ENCODE peak calls at places on chromosomes 11 and 22, in seven cellular contexts. One of them, this sample, is unnamed.

GRCh38 chr11:2425506-2425905 is 18.8 kb downstream of the TRPM5 start:
- DNase-seq in K562: no peak
- DNase-seq in GM12878: no peak
- DNase-seq in H1: no peak
- DNase-seq in HCT116: no peak
- DNase-seq in SK-N-SH: no peak
- DNase-seq in HepG2: no peak
- DNase-seq in this sample: no peak

GRCh38 chr11:2089536-2090165 is 49.5 kb downstream of the IGF2 start:
- DNase-seq in K562: peak
- DNase-seq in HCT116: peak
- DNase-seq in HepG2: peak
- DNase-seq in GM12878: no peak
- DNase-seq in H1: peak
- DNase-seq in SK-N-SH: peak
- DNase-seq in this sample: peak

GRCh38 chr11:34650528-34650927 is 29.6 kb downstream of the EHF start:
- DNase-seq in HCT116: no peak
- DNase-seq in HepG2: no peak
- DNase-seq in K562: peak
- DNase-seq in GM12878: peak
- DNase-seq in SK-N-SH: no peak
- DNase-seq in H1: no peak
- DNase-seq in this sample: no peak

GRCh38 chr11:15101072-15101701 is 13.5 kb upstream of the INSC start:
- DNase-seq in HCT116: peak
- DNase-seq in HepG2: peak
- DNase-seq in K562: peak
- DNase-seq in SK-N-SH: peak
- DNase-seq in H1: peak
- DNase-seq in GM12878: no peak
- DNase-seq in this sample: peak

GRCh38 chr11:102284008-102284407 is 33.3 kb upstream of the BIRC3 start:
- DNase-seq in H1: no peak
- DNase-seq in GM12878: no peak
- DNase-seq in HCT116: no peak
- DNase-seq in K562: no peak
- DNase-seq in HepG2: no peak
- DNase-seq in SK-N-SH: no peak
- DNase-seq in this sample: no peak

GRCh38 chr11:2460540-2461252 is 15.9 kb downstream of the KCNQ1 start:
- DNase-seq in HCT116: no peak
- DNase-seq in HepG2: no peak
- DNase-seq in SK-N-SH: no peak
- DNase-seq in GM12878: no peak
- DNase-seq in H1: peak
- DNase-seq in K562: no peak
- DNase-seq in this sample: no peak

GRCh38 chr22:46371623-46372226 is 36.2 kb downstream of the TRMU start:
- DNase-seq in HCT116: no peak
- DNase-seq in HepG2: no peak
- DNase-seq in GM12878: no peak
- DNase-seq in H1: no peak
- DNase-seq in K562: no peak
- DNase-seq in SK-N-SH: no peak
- DNase-seq in this sample: no peak

GRCh38 chr11:69641681-69642548 is 959 bp downstream of the CCND1 start:
- DNase-seq in HepG2: no peak
- DNase-seq in SK-N-SH: peak
- DNase-seq in HCT116: no peak
- DNase-seq in GM12878: no peak
- DNase-seq in K562: no peak
- DNase-seq in H1: no peak
- DNase-seq in this sample: peak

GRCh38 chr22:38272373-38273134 is at the start of gene TMEM184B:
- DNase-seq in GM12878: no peak
- DNase-seq in SK-N-SH: peak
- DNase-seq in K562: peak
- DNase-seq in H1: peak
- DNase-seq in HepG2: no peak
- DNase-seq in HCT116: peak
- DNase-seq in this sample: peak

GRCh38 chr11:104089481-104089880 is 53.0 kb downstream of the DDI1 start:
- DNase-seq in HepG2: no peak
- DNase-seq in HCT116: no peak
- DNase-seq in H1: no peak
- DNase-seq in K562: no peak
- DNase-seq in SK-N-SH: no peak
- DNase-seq in GM12878: no peak
- DNase-seq in this sample: no peak

GRCh38 chr11:46247664-46248063 is 29.8 kb upstream of the CREB3L1 start:
- DNase-seq in HepG2: peak
- DNase-seq in SK-N-SH: no peak
- DNase-seq in HCT116: peak
- DNase-seq in K562: peak
- DNase-seq in H1: peak
- DNase-seq in GM12878: no peak
- DNase-seq in this sample: peak

GRCh38 chr11:107018274-107018901 is at the start of gene GUCY1A2:
- DNase-seq in HCT116: no peak
- DNase-seq in GM12878: no peak
- DNase-seq in H1: peak
- DNase-seq in SK-N-SH: peak
- DNase-seq in K562: no peak
- DNase-seq in HepG2: no peak
- DNase-seq in this sample: no peak

GRCh38 chr11:1007279-1007678 is 29.2 kb downstream of the MUC6 start:
- DNase-seq in SK-N-SH: no peak
- DNase-seq in HCT116: no peak
- DNase-seq in H1: no peak
- DNase-seq in GM12878: no peak
- DNase-seq in K562: no peak
- DNase-seq in HepG2: no peak
- DNase-seq in this sample: no peak

GRCh38 chr11:1008001-1008400 is 28.5 kb downstream of the MUC6 start:
- DNase-seq in GM12878: no peak
- DNase-seq in K562: no peak
- DNase-seq in HCT116: no peak
- DNase-seq in HepG2: no peak
- DNase-seq in H1: no peak
- DNase-seq in SK-N-SH: no peak
- DNase-seq in this sample: no peak

GRCh38 chr11:1006762-1007161 is 29.8 kb downstream of the MUC6 start:
- DNase-seq in HCT116: no peak
- DNase-seq in H1: no peak
- DNase-seq in GM12878: no peak
- DNase-seq in HepG2: no peak
- DNase-seq in SK-N-SH: no peak
- DNase-seq in K562: no peak
- DNase-seq in this sample: no peak

GRCh38 chr11:1003159-1003558 is 33.4 kb downstream of the MUC6 start:
- DNase-seq in GM12878: no peak
- DNase-seq in SK-N-SH: no peak
- DNase-seq in H1: no peak
- DNase-seq in K562: no peak
- DNase-seq in HCT116: no peak
- DNase-seq in HepG2: no peak
- DNase-seq in this sample: no peak

DNA sequence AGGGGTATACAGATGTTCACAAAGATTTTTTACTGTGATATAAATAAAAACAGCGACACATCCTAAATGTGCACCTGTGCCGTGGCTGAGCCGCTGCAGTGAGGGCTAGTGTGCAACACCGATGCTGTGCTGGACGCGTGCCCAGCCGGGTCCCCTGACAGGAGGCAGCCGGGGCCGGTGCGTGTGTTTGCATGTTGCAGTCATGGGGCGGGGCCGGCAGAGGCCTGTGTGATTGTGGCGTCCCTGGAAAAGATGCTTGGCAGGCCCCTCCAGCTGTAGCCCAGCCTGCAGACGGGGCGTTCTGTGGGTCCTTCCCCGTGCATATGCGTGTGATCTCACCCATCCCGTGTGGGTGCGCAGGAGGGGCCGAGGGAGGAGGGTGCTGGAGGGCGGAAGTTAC is 30.6 kb downstream of the MUC6 start:
- DNase-seq in HCT116: no peak
- DNase-seq in HepG2: no peak
- DNase-seq in H1: no peak
- DNase-seq in GM12878: no peak
- DNase-seq in SK-N-SH: peak
- DNase-seq in K562: no peak
- DNase-seq in this sample: no peak
- TF ChIP-seq JUND in HCT116: no peak
- TF ChIP-seq JUND in HepG2: no peak
- TF ChIP-seq JUND in H1: no peak
- TF ChIP-seq JUND in GM12878: no peak
- TF ChIP-seq JUND in SK-N-SH: no peak
- TF ChIP-seq JUND in K562: no peak
- TF ChIP-seq JUND in this sample: no peak

GRCh38 chr22:34414467-34415440 is 494.5 kb upstream of the LARGE1 start:
- DNase-seq in HCT116: peak
- DNase-seq in K562: peak
- DNase-seq in SK-N-SH: peak
- DNase-seq in HepG2: peak
- DNase-seq in H1: peak
- DNase-seq in GM12878: peak
- DNase-seq in this sample: peak

GRCh38 chr22:34410111-34410510 is 489.8 kb upstream of the LARGE1 start:
- DNase-seq in GM12878: no peak
- DNase-seq in K562: no peak
- DNase-seq in HCT116: no peak
- DNase-seq in H1: no peak
- DNase-seq in HepG2: no peak
- DNase-seq in SK-N-SH: no peak
- DNase-seq in this sample: no peak
- TF ChIP-seq JUND in GM12878: no peak
- TF ChIP-seq JUND in K562: no peak
- TF ChIP-seq JUND in HCT116: no peak
- TF ChIP-seq JUND in H1: no peak
- TF ChIP-seq JUND in HepG2: no peak
- TF ChIP-seq JUND in SK-N-SH: no peak
- TF ChIP-seq JUND in this sample: no peak

GRCh38 chr22:30046716-30047363 is 33.4 kb upstream of the HORMAD2 start:
- DNase-seq in K562: no peak
- DNase-seq in H1: no peak
- DNase-seq in HCT116: no peak
- DNase-seq in HepG2: no peak
- DNase-seq in SK-N-SH: no peak
- DNase-seq in GM12878: no peak
- DNase-seq in this sample: no peak

GRCh38 chr22:30045901-30046715 is 34.2 kb upstream of the HORMAD2 start:
- DNase-seq in H1: no peak
- DNase-seq in HepG2: no peak
- DNase-seq in SK-N-SH: no peak
- DNase-seq in HCT116: no peak
- DNase-seq in GM12878: no peak
- DNase-seq in K562: no peak
- DNase-seq in this sample: no peak

GRCh38 chr22:30044369-30044768 is 35.9 kb upstream of the HORMAD2 start:
- DNase-seq in HCT116: peak
- DNase-seq in SK-N-SH: peak
- DNase-seq in H1: no peak
- DNase-seq in GM12878: no peak
- DNase-seq in K562: no peak
- DNase-seq in HepG2: peak
- DNase-seq in this sample: peak

GRCh38 chr22:30043181-30043580 is 37.1 kb upstream of the HORMAD2 start:
- DNase-seq in HCT116: no peak
- DNase-seq in GM12878: no peak
- DNase-seq in H1: no peak
- DNase-seq in SK-N-SH: no peak
- DNase-seq in K562: no peak
- DNase-seq in HepG2: no peak
- DNase-seq in this sample: no peak

DNA sequence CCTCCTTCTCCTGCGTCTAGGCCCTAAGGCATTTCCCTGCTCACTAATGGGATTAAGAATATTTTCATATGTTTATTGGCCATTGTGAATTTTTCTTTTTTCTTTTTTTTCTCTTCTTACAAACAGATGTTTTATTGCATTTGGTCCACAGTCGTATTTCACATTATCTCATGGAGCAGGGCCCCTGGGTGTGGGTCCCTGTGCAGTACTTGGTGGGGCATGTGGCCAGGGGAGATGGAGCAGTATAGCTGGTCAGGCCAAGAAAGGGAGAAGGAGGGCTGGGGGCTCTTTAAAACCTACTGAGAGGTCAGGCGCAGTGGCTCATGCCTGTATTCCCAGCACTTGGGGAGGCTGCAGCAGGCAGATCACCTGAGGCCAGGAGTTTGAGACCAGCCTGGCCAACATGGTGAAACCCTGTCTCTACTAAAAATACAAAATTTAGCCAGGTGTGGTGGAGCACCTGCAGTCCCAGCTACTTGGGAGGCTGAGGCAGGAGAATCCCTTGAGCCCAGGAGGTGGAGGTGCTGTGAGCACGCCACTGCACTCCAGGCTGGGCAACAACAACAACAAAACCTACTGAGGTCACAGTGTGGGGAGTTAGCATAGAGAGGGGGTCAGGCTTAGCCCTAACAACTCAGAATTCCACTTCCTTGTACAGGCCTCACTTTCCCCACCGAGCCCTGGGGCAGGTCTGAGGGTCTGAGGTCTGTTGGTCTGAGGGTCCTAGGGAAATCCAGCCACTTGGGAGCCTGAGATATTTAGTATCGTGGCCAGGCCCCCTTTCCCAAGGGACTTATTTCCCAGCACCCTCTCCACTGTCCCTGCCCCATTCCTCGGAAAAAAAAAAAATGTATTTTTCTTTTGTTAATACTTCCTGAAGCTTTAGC is 35.0 kb upstream of the HORMAD2 start:
- DNase-seq in SK-N-SH: no peak
- DNase-seq in K562: no peak
- DNase-seq in HepG2: no peak
- DNase-seq in HCT116: no peak
- DNase-seq in H1: no peak
- DNase-seq in GM12878: no peak
- DNase-seq in this sample: no peak
- TF ChIP-seq JUND in SK-N-SH: no peak
- TF ChIP-seq JUND in K562: no peak
- TF ChIP-seq JUND in HepG2: no peak
- TF ChIP-seq JUND in HCT116: no peak
- TF ChIP-seq JUND in H1: no peak
- TF ChIP-seq JUND in GM12878: no peak
- TF ChIP-seq JUND in this sample: no peak

DNA sequence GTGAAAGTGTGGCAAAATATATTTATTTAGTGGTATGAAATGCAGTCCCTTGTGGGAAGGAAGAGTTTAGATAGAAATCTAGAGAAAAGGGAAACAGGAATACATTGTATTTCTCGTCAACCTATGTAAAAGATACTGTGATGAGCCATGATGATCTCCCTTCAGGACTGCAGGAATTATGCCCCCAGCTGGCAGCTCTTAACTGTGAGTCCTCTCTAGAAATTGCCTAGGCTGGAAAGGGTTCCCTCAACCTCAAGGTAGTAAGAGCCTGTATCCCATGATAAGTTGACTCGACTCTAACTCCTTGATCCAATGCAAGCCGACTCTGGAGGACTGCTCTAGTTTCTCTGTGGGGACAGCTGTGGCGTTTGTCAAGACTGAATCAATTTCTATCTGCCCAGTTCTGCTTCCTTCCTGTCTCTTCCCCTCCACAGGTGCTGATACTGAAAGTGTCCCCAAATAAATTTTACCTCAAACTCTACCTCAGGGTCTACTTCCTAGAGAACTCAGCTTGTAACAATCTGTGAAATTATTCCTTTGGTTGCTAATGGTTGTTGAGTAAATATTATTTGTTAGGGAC is 897.3 kb downstream of the METTL15 start:
- DNase-seq in H1: no peak
- DNase-seq in SK-N-SH: no peak
- DNase-seq in HCT116: no peak
- DNase-seq in GM12878: no peak
- DNase-seq in HepG2: peak
- DNase-seq in K562: no peak
- DNase-seq in this sample: no peak
- TF ChIP-seq JUND in H1: no peak
- TF ChIP-seq JUND in SK-N-SH: no peak
- TF ChIP-seq JUND in HCT116: no peak
- TF ChIP-seq JUND in GM12878: no peak
- TF ChIP-seq JUND in HepG2: no peak
- TF ChIP-seq JUND in K562: no peak
- TF ChIP-seq JUND in this sample: no peak